ENCODE peak calls at places on chromosomes 4 and X, in five cellular contexts. P, L, U, N and Y are unnamed samples.

GRCh38 chrX:75603833-75604232 is 81.0 kb upstream of the ZDHHC15 start:
- DNase-seq in N (no peak), P (no peak), L (no peak), U (no peak), Y (peak)

GRCh38 chrX:49230500-49231232 is 2.5 kb downstream of the CACNA1F start:
- DNase-seq in P (no peak), L (peak), N (peak), U (peak), Y (no peak)

GRCh38 chr4:159444668-159445067 is 341.8 kb downstream of the RAPGEF2 start:
- DNase-seq in L (no peak), P (no peak), U (no peak), N (no peak), Y (no peak)

GRCh38 chr4:127174731-127175130 is 458.0 kb upstream of the INTU start:
- DNase-seq in L (no peak), P (no peak), U (no peak), N (no peak), Y (no peak)

GRCh38 chrX:112691361-112691760 is 11.6 kb upstream of the LHFPL1 start:
- DNase-seq in L (no peak), N (no peak), P (no peak), U (no peak), Y (no peak)

GRCh38 chrX:8323356-8323755 is 141.3 kb upstream of the VCX3B start:
- DNase-seq in P (no peak), N (no peak), L (no peak), U (no peak), Y (no peak)

GRCh38 chrX:12447448-12448154 is 309.3 kb downstream of the FRMPD4 start:
- DNase-seq in N (no peak), P (no peak), L (no peak), U (no peak), Y (no peak)

GRCh38 chrX:148661035-148661434 is 160.6 kb downstream of the AFF2 start:
- DNase-seq in L (no peak), U (no peak), N (no peak), P (no peak), Y (no peak)

GRCh38 chrX:24186986-24187385 is 37.5 kb downstream of the ZFX start:
- DNase-seq in P (no peak), U (no peak), L (no peak), N (no peak), Y (no peak)

GRCh38 chr4:134622194-134622593 is 420.6 kb upstream of the PABPC4L start:
- DNase-seq in P (no peak), N (no peak), U (no peak), L (no peak), Y (no peak)

GRCh38 chr4:118175506-118175905 is 141.2 kb downstream of the NDST3 start:
- DNase-seq in L (no peak), N (no peak), U (no peak), P (no peak), Y (no peak)

GRCh38 chrX:85930099-85930498 is 117.3 kb downstream of the CHM start:
- DNase-seq in L (no peak), U (no peak), N (no peak), P (no peak), Y (no peak)

DNA sequence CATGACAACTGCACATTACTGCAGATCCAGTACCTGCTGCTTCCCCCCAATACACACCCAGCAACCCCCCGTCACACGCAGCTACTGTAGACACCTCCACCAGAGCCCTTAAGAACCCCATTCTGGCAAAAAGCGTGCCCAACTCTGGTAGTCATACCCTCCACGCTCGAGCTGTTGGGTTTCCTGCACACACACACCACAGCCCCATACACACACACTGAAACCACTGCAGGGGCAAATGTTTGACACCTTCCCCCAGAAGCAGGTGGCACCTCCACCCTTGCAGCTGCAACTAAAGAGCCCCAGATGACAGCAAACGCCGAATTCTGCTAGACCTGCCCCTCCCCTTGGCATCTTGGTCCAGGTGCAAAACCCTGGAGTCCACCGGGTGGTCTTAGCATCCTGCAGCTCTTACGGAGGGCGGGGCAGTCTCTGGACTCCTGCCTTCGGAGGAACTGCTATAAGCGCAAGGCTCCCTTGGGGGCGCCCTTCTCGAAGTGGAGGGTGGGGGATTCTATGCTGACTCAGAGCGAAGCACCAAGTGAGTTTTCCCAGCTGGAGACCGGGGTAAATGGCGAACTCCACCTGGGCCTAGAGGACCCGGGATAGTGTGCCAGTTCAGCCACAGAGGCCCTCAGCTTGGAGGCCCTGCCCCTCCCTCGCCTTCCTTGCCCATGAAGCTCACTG is 1.5 kb downstream of the FRMPD3 start:
- DNase-seq in N (no peak), P (no peak), U (no peak), L (no peak), Y (no peak)
- TF ChIP-seq CTCF in N (no peak), P (peak), U (no peak), L (no peak), Y (peak)

GRCh38 chr4:169115897-169116254 is 105.8 kb upstream of the CBR4 start:
- DNase-seq in U (peak), P (peak), N (no peak), L (no peak), Y (no peak)
- TF ChIP-seq CTCF in U (no peak), P (peak), N (no peak), L (peak), Y (no peak)

DNA sequence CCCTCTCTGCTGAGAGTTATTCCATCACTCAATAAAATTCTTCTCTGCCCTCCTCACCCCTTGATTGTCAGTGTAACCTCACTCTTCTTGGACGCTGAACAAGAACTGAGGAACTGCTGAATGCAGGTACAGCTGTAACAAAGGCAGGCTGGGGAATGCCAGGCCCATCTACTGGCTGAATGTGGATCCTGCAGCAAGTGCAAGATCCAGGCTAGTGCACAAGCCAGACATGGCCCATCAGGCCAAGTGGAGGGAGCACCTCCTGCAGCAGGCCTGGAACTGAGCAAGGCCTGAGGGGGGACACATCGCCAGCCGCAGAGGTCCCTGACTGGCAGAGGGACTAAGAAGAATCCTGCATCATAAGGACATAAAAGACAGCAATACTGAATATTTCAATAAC is 411.8 kb upstream of the PCDH10 start:
- DNase-seq in P (no peak), L (no peak), N (no peak), U (no peak), Y (no peak)
- TF ChIP-seq CTCF in P (no peak), L (no peak), N (no peak), U (no peak), Y (no peak)

GRCh38 chr4:38674206-38675144 is 10.5 kb downstream of the KLF3 start:
- DNase-seq in L (no peak), U (no peak), N (no peak), P (no peak), Y (no peak)
- TF ChIP-seq CTCF in L (no peak), U (no peak), N (no peak), P (no peak), Y (no peak)

GRCh38 chrX:56974408-56974807 is 20.9 kb downstream of the SPIN3 start:
- DNase-seq in L (no peak), U (no peak), N (no peak), P (no peak), Y (no peak)

GRCh38 chrX:56975611-56976010 is 19.7 kb downstream of the SPIN3 start:
- DNase-seq in L (no peak), U (no peak), N (no peak), P (no peak), Y (no peak)

DNA sequence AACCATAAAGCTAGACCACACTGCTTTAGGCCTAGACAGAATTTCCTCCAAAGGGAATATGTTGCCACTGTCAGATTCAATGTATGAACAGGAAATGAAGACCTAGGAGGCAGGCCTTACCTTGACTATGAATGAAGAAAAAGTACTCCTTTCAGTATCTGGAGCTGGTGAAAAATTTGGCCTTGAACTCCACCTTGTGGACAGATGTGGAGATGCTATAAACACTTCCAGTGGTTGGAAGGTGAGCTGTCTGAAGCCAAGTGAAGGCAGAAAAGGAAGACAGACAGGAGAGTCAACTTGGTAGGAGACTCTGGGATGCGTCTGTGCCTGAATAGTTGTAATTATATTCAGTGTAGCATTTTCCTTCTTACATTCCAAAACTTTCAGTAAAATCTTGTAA is 17.2 kb downstream of the SPIN3 start:
- DNase-seq in L (no peak), U (peak), P (peak), N (peak), Y (no peak)
- TF ChIP-seq CTCF in L (peak), U (peak), P (peak), N (peak), Y (peak)

DNA sequence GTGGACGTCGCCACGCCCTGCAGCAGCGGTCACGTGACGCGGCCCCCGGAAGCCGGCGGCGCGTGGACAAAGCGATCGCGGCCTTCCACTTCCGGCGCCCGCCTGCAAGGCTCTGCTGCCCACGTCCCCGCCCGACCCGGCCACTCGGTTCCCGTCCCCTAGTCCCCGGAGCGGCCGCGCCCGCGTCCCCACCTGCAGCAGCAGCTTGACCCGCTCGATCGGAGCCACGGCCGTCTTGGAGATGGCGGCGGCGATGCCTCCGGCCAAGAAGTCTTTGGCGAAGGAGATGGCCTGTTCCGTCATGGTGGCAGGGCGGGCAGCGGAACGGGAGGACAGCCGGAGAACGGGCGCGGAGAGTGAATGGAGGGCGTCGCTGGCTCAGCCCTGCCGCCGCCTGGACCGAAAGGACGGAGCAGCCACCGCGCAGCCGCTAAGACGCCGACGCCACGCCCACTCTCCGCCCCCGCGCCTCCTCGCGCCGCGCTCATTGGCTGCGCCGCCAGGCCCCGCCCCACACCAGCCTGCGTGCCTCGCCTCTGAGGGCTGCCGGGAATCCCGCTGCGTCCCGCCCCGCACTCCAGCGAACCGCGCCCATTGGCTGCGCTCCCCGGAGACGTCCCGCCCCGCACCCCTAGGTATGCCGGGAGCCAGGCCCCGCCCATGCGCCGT is at the start of gene SLC25A6:
- DNase-seq in L (peak), U (peak), P (peak), N (peak), Y (peak)
- TF ChIP-seq CTCF in L (no peak), U (no peak), P (peak), N (peak), Y (no peak)

GRCh38 chr4:56876264-56876663 is 31.4 kb upstream of the REST start:
- DNase-seq in P (no peak), L (no peak), N (no peak), U (no peak), Y (no peak)

GRCh38 chr4:56874166-56874565 is 33.5 kb upstream of the REST start:
- DNase-seq in N (no peak), L (no peak), P (no peak), U (peak), Y (no peak)

GRCh38 chr4:56874918-56875317 is 32.8 kb upstream of the REST start:
- DNase-seq in U (no peak), P (no peak), N (no peak), L (no peak), Y (no peak)

GRCh38 chr4:56871357-56871993 is 36.2 kb upstream of the REST start:
- DNase-seq in N (no peak), U (no peak), L (no peak), P (no peak), Y (no peak)

DNA sequence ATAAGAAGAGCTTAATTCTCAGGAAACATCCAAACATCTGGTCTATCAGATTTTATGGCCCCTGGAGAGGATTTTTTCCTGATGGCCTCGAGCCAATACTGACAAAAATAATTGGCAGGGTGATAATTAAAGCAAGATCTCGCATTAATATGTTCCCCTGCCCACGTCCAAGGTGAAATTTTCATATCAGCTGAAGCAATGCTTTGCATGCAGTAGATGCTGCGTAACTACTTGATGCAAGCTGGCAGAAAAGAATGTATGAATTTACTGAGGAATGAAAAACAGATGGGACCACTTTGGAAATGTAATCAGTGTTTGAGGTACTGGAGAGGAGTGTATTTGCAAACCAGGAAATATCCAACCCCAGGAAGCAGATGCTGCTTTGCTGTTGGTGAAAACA is 36.8 kb upstream of the REST start:
- DNase-seq in U (no peak), P (no peak), L (no peak), N (no peak), Y (no peak)
- TF ChIP-seq CTCF in U (no peak), P (no peak), L (no peak), N (no peak), Y (no peak)

GRCh38 chr4:185305979-185306442 is 89.7 kb downstream of the LRP2BP start:
- DNase-seq in P (peak), N (no peak), U (no peak), L (no peak), Y (no peak)

GRCh38 chr4:185304541-185304940 is 91.2 kb downstream of the LRP2BP start:
- DNase-seq in L (no peak), U (no peak), P (no peak), N (no peak), Y (no peak)

GRCh38 chr4:185309770-185310169 is 86.0 kb downstream of the LRP2BP start:
- DNase-seq in N (no peak), U (no peak), P (no peak), L (no peak), Y (no peak)

GRCh38 chr4:185307136-185307950 is 88.4 kb downstream of the LRP2BP start:
- DNase-seq in P (peak), N (no peak), L (no peak), U (no peak), Y (no peak)

GRCh38 chr4:185304944-185305690 is 90.6 kb downstream of the LRP2BP start:
- DNase-seq in N (no peak), U (peak), L (no peak), P (peak), Y (no peak)
- TF ChIP-seq CTCF in N (no peak), U (peak), L (peak), P (peak), Y (peak)